ENCODE peak calls at places on chromosomes 1 and 21, in seven cellular contexts. C, M, J, F, I, A and N are unnamed samples.

GRCh38 chr1:199396456-199396855 is 631.1 kb upstream of the NR5A2 start:
- DNase-seq in C (no peak), M (no peak), J (no peak), F (no peak), I (peak), A (no peak), N (no peak)

GRCh38 chr1:17895401-17895800 is 140.3 kb downstream of the ACTL8 start:
- DNase-seq in C (no peak), M (no peak), J (no peak), F (no peak), I (no peak), A (no peak), N (no peak)

GRCh38 chr1:181486098-181486420 is 2.7 kb downstream of the CACNA1E start:
- DNase-seq in C (no peak), M (no peak), J (no peak), F (no peak), I (no peak), A (no peak), N (no peak)

GRCh38 chr1:187566371-187566770 is 737.6 kb downstream of the PLA2G4A start:
- DNase-seq in C (no peak), M (no peak), J (no peak), F (no peak), I (no peak), A (no peak), N (no peak)

GRCh38 chr1:210663730-210664573 is 335.2 kb downstream of the HHAT start:
- DNase-seq in C (no peak), M (no peak), J (no peak), F (no peak), I (peak), A (no peak), N (no peak)

GRCh38 chr1:29322861-29323585 is 86.7 kb downstream of the PTPRU start:
- DNase-seq in C (no peak), M (no peak), J (no peak), F (no peak), I (no peak), A (no peak), N (no peak)

GRCh38 chr1:231866392-231867331 is 240.1 kb downstream of the DISC1 start:
- DNase-seq in C (no peak), M (peak), J (peak), F (peak), I (peak), A (peak), N (peak)

GRCh38 chr1:183195146-183195571 is 9.1 kb downstream of the LAMC2 start:
- DNase-seq in C (no peak), M (no peak), J (no peak), F (no peak), I (no peak), A (no peak), N (peak)

GRCh38 chr1:237181731-237182317 is 139.8 kb downstream of the RYR2 start:
- DNase-seq in C (no peak), M (no peak), J (no peak), F (no peak), I (no peak), A (no peak), N (no peak)

GRCh38 chr1:205351984-205352713 is 4.6 kb downstream of the KLHDC8A start:
- DNase-seq in C (no peak), M (no peak), J (peak), F (peak), I (peak), A (no peak), N (no peak)

DNA sequence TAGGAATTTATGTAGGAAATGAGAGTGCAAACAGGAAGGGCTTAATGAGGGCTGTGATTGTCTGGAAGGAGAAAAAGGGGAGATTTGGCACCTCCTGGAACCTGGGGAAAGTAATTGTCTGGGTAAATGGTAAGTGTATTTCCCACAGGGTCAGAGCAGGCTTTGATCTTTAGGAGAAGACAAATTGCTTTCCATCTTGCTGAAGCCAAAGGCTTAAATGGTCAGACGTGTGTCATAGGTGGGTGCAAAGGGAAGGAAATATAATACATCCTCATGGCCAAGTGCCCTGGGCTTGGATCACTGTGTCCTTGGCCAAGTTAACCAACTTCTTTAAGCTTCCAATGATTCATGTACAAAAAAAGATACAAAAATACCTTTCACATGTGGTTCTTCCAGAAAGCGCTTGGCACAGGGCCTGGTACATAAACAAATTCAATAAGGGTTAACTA is 1.3 kb upstream of the DUSP23 start:
- DNase-seq in C (no peak), M (no peak), J (no peak), F (no peak), I (no peak), A (no peak), N (no peak)
- TF ChIP-seq SIN3A in C (no peak), M (no peak), J (no peak), F (no peak), I (no peak), A (no peak), N (no peak)

DNA sequence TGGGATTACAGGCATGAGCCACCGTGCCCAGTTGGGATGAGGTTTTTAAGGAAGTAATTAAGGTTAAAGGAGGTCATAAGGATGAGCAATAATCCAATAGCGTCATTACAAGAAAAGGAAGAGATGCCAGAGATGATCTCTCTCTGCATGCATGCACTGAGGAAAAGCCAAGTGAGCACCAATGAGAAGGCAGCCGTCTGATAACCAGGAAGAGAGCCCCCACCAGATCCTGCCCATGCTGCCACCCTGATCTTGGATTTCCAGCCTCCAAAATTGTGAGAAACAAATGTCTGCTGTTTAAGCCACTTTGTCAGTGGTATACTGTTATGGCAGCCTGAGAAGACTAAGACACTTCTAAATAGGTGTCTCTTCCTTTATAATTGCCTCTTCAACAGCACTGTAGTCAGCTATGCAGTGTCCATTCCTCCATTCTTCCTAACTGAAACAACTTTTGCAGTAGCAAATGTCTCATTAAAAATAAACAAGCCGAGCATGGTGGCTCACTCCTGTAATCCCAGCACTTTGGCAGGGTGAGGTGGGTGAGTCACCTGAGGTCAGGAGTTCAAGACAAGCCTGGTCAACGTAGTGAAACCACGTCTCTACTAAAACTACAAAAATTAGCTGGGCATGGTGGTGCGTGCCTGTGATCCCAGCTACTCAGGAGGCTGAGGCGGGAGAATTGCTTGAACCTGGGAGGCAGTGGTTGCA is 216.2 kb upstream of the RUNX1 start:
- DNase-seq in C (no peak), M (no peak), J (no peak), F (no peak), I (no peak), A (peak), N (peak)
- TF ChIP-seq SIN3A in C (no peak), M (no peak), J (no peak), F (no peak), I (no peak), A (no peak), N (no peak)

GRCh38 chr1:225762002-225762441 is 15.6 kb upstream of the SRP9 start:
- DNase-seq in C (no peak), M (no peak), J (no peak), F (no peak), I (no peak), A (no peak), N (no peak)

GRCh38 chr1:225766967-225767413 is 10.6 kb upstream of the SRP9 start:
- DNase-seq in C (no peak), M (peak), J (no peak), F (peak), I (peak), A (no peak), N (no peak)

GRCh38 chr1:225765982-225766674 is 11.5 kb upstream of the SRP9 start:
- DNase-seq in C (no peak), M (no peak), J (no peak), F (peak), I (no peak), A (no peak), N (no peak)

GRCh38 chr1:225762444-225762843 is 15.2 kb upstream of the SRP9 start:
- DNase-seq in C (no peak), M (no peak), J (no peak), F (peak), I (no peak), A (no peak), N (no peak)

DNA sequence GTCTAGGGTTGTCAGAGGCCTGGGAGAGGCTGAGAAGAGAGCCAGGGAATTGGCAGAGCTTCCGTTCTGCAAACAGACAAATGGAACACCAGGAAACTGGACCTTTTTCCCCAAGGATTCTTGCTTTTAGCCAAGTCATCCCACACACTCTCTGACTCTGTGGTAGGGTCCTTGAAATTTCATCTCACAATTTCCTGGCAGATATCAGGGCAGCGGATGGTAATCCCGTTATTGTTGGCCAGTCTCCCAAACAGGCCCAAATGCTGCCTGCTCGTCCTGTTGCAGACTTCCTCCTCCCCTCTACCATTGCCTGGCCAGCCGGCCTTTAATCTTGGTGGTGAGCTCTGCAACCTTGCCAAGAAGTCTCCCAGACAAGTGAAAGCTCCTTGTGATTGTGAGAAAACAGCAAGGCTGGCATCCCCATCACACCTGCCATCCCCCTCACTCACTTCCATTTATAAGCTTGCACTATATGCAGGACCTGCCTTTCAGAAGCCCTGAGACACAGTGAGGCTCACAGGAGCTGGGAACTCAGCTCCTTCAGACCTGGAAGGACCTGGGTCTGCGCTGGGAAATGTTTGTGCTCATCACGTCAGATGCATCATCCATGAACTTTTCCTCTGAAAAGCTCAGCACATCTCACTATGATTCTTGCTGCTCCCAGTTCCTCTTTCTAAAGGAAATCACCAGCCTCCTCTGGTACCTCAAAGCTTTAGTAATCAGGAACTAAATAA is 13.6 kb upstream of the SRP9 start:
- DNase-seq in C (no peak), M (no peak), J (no peak), F (no peak), I (no peak), A (no peak), N (no peak)
- TF ChIP-seq SIN3A in C (no peak), M (no peak), J (no peak), F (no peak), I (peak), A (no peak), N (no peak)

GRCh38 chr1:202750024-202750423 is 39.8 kb upstream of the SYT2 start:
- DNase-seq in C (no peak), M (no peak), J (no peak), F (no peak), I (no peak), A (no peak), N (no peak)
- TF ChIP-seq SIN3A in C (no peak), M (no peak), J (no peak), F (no peak), I (no peak), A (no peak), N (no peak)

GRCh38 chr1:206661161-206661820 is 23.4 kb upstream of the MAPKAPK2 start:
- DNase-seq in C (no peak), M (no peak), J (no peak), F (no peak), I (no peak), A (no peak), N (no peak)

GRCh38 chr1:206662396-206663092 is 22.2 kb upstream of the MAPKAPK2 start:
- DNase-seq in C (no peak), M (no peak), J (no peak), F (no peak), I (no peak), A (no peak), N (no peak)

GRCh38 chr1:206658981-206659273 is 23.6 kb downstream of the DYRK3 start:
- DNase-seq in C (no peak), M (peak), J (no peak), F (no peak), I (no peak), A (no peak), N (no peak)

GRCh38 chr1:206658264-206658980 is 23.1 kb downstream of the DYRK3 start:
- DNase-seq in C (no peak), M (peak), J (peak), F (no peak), I (peak), A (no peak), N (peak)

GRCh38 chr1:206660136-206660535 is 24.6 kb upstream of the MAPKAPK2 start:
- DNase-seq in C (no peak), M (peak), J (no peak), F (no peak), I (no peak), A (no peak), N (no peak)
- TF ChIP-seq SIN3A in C (no peak), M (no peak), J (no peak), F (no peak), I (no peak), A (no peak), N (no peak)

GRCh38 chr1:229059671-229060079 is 211.2 kb upstream of the RAB4A start:
- DNase-seq in C (no peak), M (no peak), J (no peak), F (no peak), I (peak), A (no peak), N (no peak)

GRCh38 chr1:229058716-229059115 is 212.2 kb upstream of the RAB4A start:
- DNase-seq in C (no peak), M (no peak), J (no peak), F (no peak), I (peak), A (no peak), N (no peak)

GRCh38 chr1:229060140-229060539 is 210.8 kb upstream of the RAB4A start:
- DNase-seq in C (no peak), M (no peak), J (no peak), F (no peak), I (peak), A (no peak), N (no peak)

GRCh38 chr1:229062135-229062534 is 208.8 kb upstream of the RAB4A start:
- DNase-seq in C (no peak), M (no peak), J (no peak), F (no peak), I (no peak), A (no peak), N (no peak)

DNA sequence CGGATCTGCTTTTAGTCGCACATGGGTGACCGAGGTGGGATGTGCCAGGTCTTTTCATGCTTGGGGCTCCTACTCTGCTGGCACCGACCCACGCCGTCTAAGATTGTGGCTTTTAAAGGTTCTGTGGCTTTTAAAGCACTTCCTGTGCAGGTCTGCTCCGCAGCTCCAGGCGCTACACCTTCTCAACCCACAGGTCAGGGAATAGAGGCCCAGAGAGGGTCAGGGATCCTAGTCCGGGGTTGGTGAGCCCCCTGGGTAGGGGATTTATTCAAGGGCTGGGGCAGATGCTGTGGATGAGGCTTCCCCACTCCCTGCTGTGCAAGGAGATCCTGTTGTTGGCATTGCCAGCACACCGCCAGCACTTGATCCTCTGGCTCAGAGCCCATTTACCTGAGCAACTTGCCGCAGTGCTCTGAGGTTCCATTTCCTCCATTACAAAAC is 212.8 kb upstream of the RAB4A start:
- DNase-seq in C (no peak), M (no peak), J (no peak), F (no peak), I (peak), A (no peak), N (no peak)
- TF ChIP-seq SIN3A in C (no peak), M (no peak), J (no peak), F (no peak), I (no peak), A (no peak), N (no peak)

GRCh38 chr1:116557323-116557878 is 13.4 kb downstream of the CD58 start:
- DNase-seq in C (no peak), M (no peak), J (no peak), F (no peak), I (no peak), A (no peak), N (no peak)

GRCh38 chr1:116559304-116559761 is 11.5 kb downstream of the CD58 start:
- DNase-seq in C (no peak), M (no peak), J (no peak), F (no peak), I (no peak), A (no peak), N (no peak)

GRCh38 chr1:116554924-116555323 is 15.9 kb downstream of the CD58 start:
- DNase-seq in C (no peak), M (peak), J (no peak), F (no peak), I (no peak), A (no peak), N (no peak)

GRCh38 chr1:116558140-116558549 is 12.7 kb downstream of the CD58 start:
- DNase-seq in C (no peak), M (no peak), J (no peak), F (no peak), I (no peak), A (no peak), N (no peak)

GRCh38 chr1:116556289-116557006 is 14.4 kb downstream of the CD58 start:
- DNase-seq in C (peak), M (peak), J (no peak), F (no peak), I (no peak), A (no peak), N (peak)
- TF ChIP-seq SIN3A in C (no peak), M (no peak), J (no peak), F (no peak), I (no peak), A (no peak), N (no peak)

GRCh38 chr1:175820456-175820855 is 77.1 kb upstream of the TNR start:
- DNase-seq in C (no peak), M (no peak), J (no peak), F (no peak), I (no peak), A (no peak), N (no peak)

GRCh38 chr1:175822575-175822974 is 79.2 kb upstream of the TNR start:
- DNase-seq in C (no peak), M (no peak), J (no peak), F (no peak), I (no peak), A (no peak), N (no peak)

GRCh38 chr1:175824079-175824478 is 80.7 kb upstream of the TNR start:
- DNase-seq in C (no peak), M (peak), J (peak), F (no peak), I (no peak), A (no peak), N (no peak)

GRCh38 chr1:175826705-175827104 is 83.3 kb upstream of the TNR start:
- DNase-seq in C (no peak), M (no peak), J (no peak), F (no peak), I (no peak), A (no peak), N (no peak)

GRCh38 chr1:175823401-175823800 is 80.0 kb upstream of the TNR start:
- DNase-seq in C (no peak), M (no peak), J (no peak), F (no peak), I (no peak), A (no peak), N (no peak)
- TF ChIP-seq SIN3A in C (no peak), M (no peak), J (no peak), F (no peak), I (no peak), A (no peak), N (no peak)

DNA sequence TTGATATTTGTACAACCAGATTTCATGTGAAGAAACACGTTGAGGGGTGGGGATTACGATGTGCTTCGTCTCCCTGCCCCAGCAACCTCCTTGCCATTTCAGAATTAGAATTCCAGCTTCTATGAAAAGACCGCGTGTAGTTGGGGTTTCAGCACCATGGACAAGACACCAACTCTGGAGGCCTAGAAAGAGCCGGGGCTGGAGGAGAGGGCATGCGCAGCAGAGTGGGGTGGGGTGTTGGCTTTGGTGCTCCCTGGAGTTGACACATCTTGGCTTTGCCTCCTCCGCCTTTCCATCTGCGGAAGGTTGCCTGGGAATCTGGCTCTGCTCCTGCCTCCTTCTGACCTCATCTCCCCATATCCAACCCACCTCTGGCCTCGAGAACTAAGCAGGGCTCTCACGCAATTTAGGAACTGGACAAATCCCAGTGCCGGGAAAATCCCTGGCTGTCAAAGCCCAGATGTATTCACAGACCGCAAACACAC is 11.8 kb downstream of the HTR6 start:
- DNase-seq in C (no peak), M (peak), J (peak), F (peak), I (no peak), A (no peak), N (no peak)
- TF ChIP-seq SIN3A in C (no peak), M (no peak), J (peak), F (no peak), I (no peak), A (no peak), N (no peak)